ENCODE peak calls at places on chromosome 1, in six cellular contexts. Z is C1 segment of cervical spinal cord, G is SK-MEL-5, P is fibroblast of the aortic adventitia, R is Caco-2, T is HCEC 1CT. F is an unnamed sample.

GRCh38 chr1:24872446-24872845 is 57.6 kb downstream of the RUNX3 start:
- DNase-seq in Z (peak), G (no peak), P (no peak), R (no peak), T (no peak), F (no peak)

GRCh38 chr1:109193653-109194590 is 19.8 kb upstream of the SARS1 start:
- DNase-seq in Z (no peak), G (peak), P (no peak), R (peak), T (no peak), F (no peak)

GRCh38 chr1:218620956-218621355 is 275.8 kb downstream of the TGFB2 start:
- DNase-seq in Z (no peak), G (no peak), P (peak), R (no peak), T (peak), F (peak)

GRCh38 chr1:160124709-160125478 is 9.3 kb downstream of the ATP1A2 start:
- DNase-seq in Z (no peak), G (peak), P (peak), R (peak), T (peak), F (peak)

GRCh38 chr1:243495442-243496172 is 239.8 kb downstream of the SDCCAG8 start:
- DNase-seq in Z (no peak), G (no peak), P (peak), R (no peak), T (peak), F (peak)

GRCh38 chr1:214840366-214840765 is 237.4 kb downstream of the CENPF start:
- DNase-seq in Z (no peak), G (no peak), P (peak), R (no peak), T (peak), F (peak)

GRCh38 chr1:8158995-8159394 is 132.9 kb upstream of the ERRFI1 start:
- DNase-seq in Z (no peak), G (no peak), P (no peak), R (no peak), T (no peak), F (no peak)

GRCh38 chr1:231638647-231639046 is 12.1 kb downstream of the DISC1 start:
- DNase-seq in Z (no peak), G (no peak), P (no peak), R (no peak), T (peak), F (no peak)

GRCh38 chr1:25798666-25799345 is 1.2 kb upstream of the SELENON start:
- DNase-seq in Z (no peak), G (no peak), P (no peak), R (no peak), T (no peak), F (no peak)